ENCODE peak calls at places on chromosomes 11 and 22, in nine cellular contexts. T is activated T-helper 1 cell treated with anti-CD3 and anti-CD28 coated beads, Interleukin-12 subunit alpha, Interleukin-12 subunit beta, Interleukin-2, Interleukin-4 antibody, amounts not matched to agents 30 ng/mL and 10 ng/mL and 1 ng/mL, durations not matched to agents 14 hours and 24 hours and 36 hours; Y is HT1080; N is stimulated activated CD8-positive, alpha-beta memory T cell treated with anti-CD3 and anti-CD28 coated beads, Interleukin-2, amount 100 ng/mL, for 48 hours; M is ACHN; J is heart left ventricle; Z is kidney tubule cell; Q is mammary epithelial cell; R is hypothalamus. I is an unnamed sample.

GRCh38 chr11:62694455-62695167 is 5.3 kb upstream of the LRRN4CL start:
- DNase-seq in T (peak), Y (peak), N (peak), M (peak), J (peak), Z (peak), Q (peak), R (peak), I (peak)

GRCh38 chr22:46352276-46352675 is 16.8 kb downstream of the TRMU start:
- DNase-seq in T (no peak), Y (no peak), N (no peak), M (no peak), J (no peak), Z (no peak), Q (no peak), R (no peak), I (no peak)

GRCh38 chr11:47715082-47715669 is at the start of gene AGBL2:
- DNase-seq in T (peak), Y (peak), N (peak), M (peak), J (peak), Z (peak), Q (peak), R (peak), I (peak)

GRCh38 chr11:26753738-26754504 is 32.1 kb upstream of the SLC5A12 start:
- DNase-seq in T (no peak), Y (peak), N (peak), M (peak), J (peak), Z (peak), Q (peak), R (peak), I (no peak)

GRCh38 chr11:3218483-3219280 is at the start of gene MRGPRG:
- DNase-seq in T (no peak), Y (no peak), N (no peak), M (no peak), J (peak), Z (no peak), Q (no peak), R (no peak), I (peak)

GRCh38 chr11:12716816-12717215 is 42.6 kb downstream of the TEAD1 start:
- DNase-seq in T (no peak), Y (no peak), N (no peak), M (peak), J (no peak), Z (peak), Q (no peak), R (no peak), I (no peak)

GRCh38 chr22:30425616-30426394 is at the start of gene MTFP1:
- DNase-seq in T (peak), Y (peak), N (no peak), M (peak), J (peak), Z (peak), Q (peak), R (peak), I (peak)

GRCh38 chr22:44638966-44639739 is 62.9 kb upstream of the PRR5 start:
- DNase-seq in T (no peak), Y (no peak), N (no peak), M (no peak), J (no peak), Z (no peak), Q (no peak), R (peak), I (peak)

GRCh38 chr22:27952091-27952490 is 33.0 kb upstream of the PITPNB start:
- DNase-seq in T (no peak), Y (peak), N (no peak), M (no peak), J (no peak), Z (peak), Q (no peak), R (no peak), I (no peak)

GRCh38 chr11:46306296-46306853 is 28.9 kb downstream of the CREB3L1 start:
- DNase-seq in T (no peak), Y (peak), N (no peak), M (no peak), J (no peak), Z (no peak), Q (no peak), R (no peak), I (no peak)

GRCh38 chr22:38313384-38313955 is 3.8 kb downstream of the CSNK1E start:
- DNase-seq in T (no peak), Y (peak), N (no peak), M (peak), J (peak), Z (peak), Q (peak), R (peak), I (no peak)

GRCh38 chr11:134589155-134589554 is 177.1 kb upstream of the B3GAT1 start:
- DNase-seq in T (no peak), Y (no peak), N (no peak), M (no peak), J (no peak), Z (no peak), Q (no peak), R (no peak), I (no peak)

GRCh38 chr11:91373497-91373896 is 851.1 kb upstream of the FAT3 start:
- DNase-seq in T (no peak), Y (no peak), N (no peak), M (no peak), J (no peak), Z (no peak), Q (no peak), R (no peak), I (no peak)

GRCh38 chr11:115887316-115887715 is 383.1 kb upstream of the CADM1 start:
- DNase-seq in T (no peak), Y (no peak), N (no peak), M (no peak), J (no peak), Z (no peak), Q (no peak), R (no peak), I (no peak)

GRCh38 chr11:102244681-102245409 is 72.4 kb upstream of the BIRC3 start:
- DNase-seq in T (no peak), Y (peak), N (no peak), M (peak), J (no peak), Z (peak), Q (peak), R (no peak), I (no peak)

GRCh38 chr22:36366291-36366708 is 21.5 kb downstream of the MYH9 start:
- DNase-seq in T (no peak), Y (peak), N (no peak), M (no peak), J (no peak), Z (peak), Q (no peak), R (no peak), I (no peak)

GRCh38 chr22:31142285-31142684 is 2.0 kb upstream of the PLA2G3 start:
- DNase-seq in T (no peak), Y (no peak), N (no peak), M (no peak), J (no peak), Z (no peak), Q (peak), R (no peak), I (peak)

GRCh38 chr22:25702571-25703167 is 39.3 kb upstream of the MYO18B start:
- DNase-seq in T (peak), Y (no peak), N (no peak), M (no peak), J (no peak), Z (no peak), Q (peak), R (no peak), I (no peak)

GRCh38 chr22:45320326-45320976 is 10.7 kb downstream of the FAM118A start:
- DNase-seq in T (no peak), Y (no peak), N (no peak), M (no peak), J (no peak), Z (no peak), Q (peak), R (no peak), I (no peak)

GRCh38 chr11:62889484-62890437 is 9.1 kb downstream of the SLC3A2 start:
- DNase-seq in T (no peak), Y (no peak), N (no peak), M (peak), J (no peak), Z (peak), Q (no peak), R (no peak), I (no peak)

GRCh38 chr11:75582935-75583709 is 21.1 kb downstream of the SERPINH1 start:
- DNase-seq in T (no peak), Y (peak), N (peak), M (peak), J (peak), Z (peak), Q (no peak), R (peak), I (no peak)

GRCh38 chr11:106161775-106162174 is 84.3 kb downstream of the AASDHPPT start:
- DNase-seq in T (no peak), Y (no peak), N (no peak), M (no peak), J (no peak), Z (peak), Q (peak), R (no peak), I (no peak)

GRCh38 chr22:47299879-47300697 is 537.6 kb downstream of the TBC1D22A start:
- DNase-seq in T (no peak), Y (no peak), N (no peak), M (no peak), J (no peak), Z (no peak), Q (no peak), R (no peak), I (peak)

GRCh38 chr22:24751518-24751917 is 23.0 kb downstream of the PIWIL3 start:
- DNase-seq in T (no peak), Y (no peak), N (no peak), M (no peak), J (no peak), Z (no peak), Q (peak), R (no peak), I (no peak)

GRCh38 chr11:93547768-93548167 is 4.6 kb upstream of the SMCO4 start:
- DNase-seq in T (no peak), Y (no peak), N (no peak), M (no peak), J (no peak), Z (no peak), Q (no peak), R (no peak), I (no peak)

GRCh38 chr11:47387944-47388696 is 9.8 kb upstream of the SPI1 start:
- DNase-seq in T (no peak), Y (no peak), N (no peak), M (no peak), J (no peak), Z (no peak), Q (no peak), R (no peak), I (no peak)

GRCh38 chr11:67572747-67573419 is 10.7 kb upstream of the GSTP1 start:
- DNase-seq in T (no peak), Y (peak), N (peak), M (peak), J (peak), Z (peak), Q (peak), R (peak), I (no peak)

GRCh38 chr11:89182773-89183172 is 5.1 kb downstream of the TYR start:
- DNase-seq in T (no peak), Y (no peak), N (no peak), M (no peak), J (no peak), Z (peak), Q (no peak), R (no peak), I (no peak)

GRCh38 chr22:38766076-38766777 is 10.4 kb upstream of the SUN2 start:
- DNase-seq in T (peak), Y (peak), N (no peak), M (peak), J (no peak), Z (peak), Q (peak), R (peak), I (no peak)

GRCh38 chr11:9566561-9567063 is 6.9 kb upstream of the WEE1 start:
- DNase-seq in T (no peak), Y (no peak), N (no peak), M (peak), J (no peak), Z (peak), Q (no peak), R (no peak), I (no peak)

GRCh38 chr11:116928845-116929244 is 91.4 kb upstream of the APOA1 start:
- DNase-seq in T (no peak), Y (no peak), N (no peak), M (no peak), J (no peak), Z (no peak), Q (no peak), R (no peak), I (no peak)

GRCh38 chr11:104146943-104147342 is 17.0 kb downstream of the PDGFD start:
- DNase-seq in T (no peak), Y (no peak), N (no peak), M (no peak), J (no peak), Z (no peak), Q (no peak), R (no peak), I (no peak)

GRCh38 chr11:46741600-46742484 is 22.8 kb downstream of the F2 start:
- DNase-seq in T (no peak), Y (no peak), N (no peak), M (no peak), J (no peak), Z (no peak), Q (no peak), R (no peak), I (no peak)

GRCh38 chr11:85182437-85183109 is 444.6 kb downstream of the DLG2 start:
- DNase-seq in T (no peak), Y (peak), N (no peak), M (peak), J (no peak), Z (peak), Q (peak), R (peak), I (no peak)

GRCh38 chr11:29623144-29623722 is 393.6 kb downstream of the KCNA4 start:
- DNase-seq in T (no peak), Y (no peak), N (no peak), M (no peak), J (no peak), Z (no peak), Q (no peak), R (no peak), I (no peak)

GRCh38 chr22:50420015-50420414 is 54.8 kb downstream of the SBF1 start:
- DNase-seq in T (no peak), Y (no peak), N (no peak), M (no peak), J (no peak), Z (no peak), Q (no peak), R (no peak), I (no peak)

GRCh38 chr22:39123811-39124668 is 27.0 kb downstream of the APOBEC3H start:
- DNase-seq in T (no peak), Y (no peak), N (no peak), M (no peak), J (no peak), Z (no peak), Q (no peak), R (no peak), I (no peak)